ENCODE peak calls at places on chromosomes 5 and 9, in four cellular contexts. Q is germinal center, O is Ammon's horn, M is DND-41. J is an unnamed sample.

GRCh38 chr9:80957806-80958205 is 731.5 kb downstream of the TLE1 start:
- DNase-seq in Q (no peak), M (no peak), O (no peak), J (no peak)

GRCh38 chr5:41368158-41368557 is 142.2 kb downstream of the PLCXD3 start:
- DNase-seq in M (no peak), Q (no peak), O (no peak), J (no peak)

GRCh38 chr5:103066346-103066745 is 53.6 kb downstream of the GIN1 start:
- DNase-seq in M (no peak), Q (no peak), O (no peak), J (no peak)

GRCh38 chr5:126939887-126940286 is 90.5 kb downstream of the MARCHF3 start:
- DNase-seq in O (no peak), Q (no peak), M (no peak), J (no peak)

GRCh38 chr5:171676286-171676944 is 109.2 kb upstream of the SMIM23 start:
- DNase-seq in O (peak; percentile 71), M (no peak), Q (no peak), J (no peak)

GRCh38 chr5:177429248-177430045 is 3.0 kb downstream of the GRK6 start:
- DNase-seq in O (peak; percentile 70), Q (peak; percentile 69), M (peak; percentile 96), J (no peak)

GRCh38 chr5:40570408-40571129 is 109.1 kb upstream of the PTGER4 start:
- DNase-seq in Q (no peak), M (no peak), O (no peak), J (no peak)

GRCh38 chr9:37913480-37914153 is 9.7 kb upstream of the SLC25A51 start:
- DNase-seq in O (peak; percentile 93), Q (peak; percentile 80), M (peak; percentile 78), J (peak; percentile 87)

GRCh38 chr9:109098221-109098959 is 21.4 kb downstream of the TMEM245 start:
- DNase-seq in Q (no peak), O (peak; percentile 61), M (no peak), J (no peak)

GRCh38 chr9:115327441-115328122 is 209.6 kb upstream of the TNC start:
- DNase-seq in O (no peak), M (no peak), Q (no peak), J (no peak)

GRCh38 chr9:109477269-109478203 is 20.6 kb downstream of the PTPN3 start:
- DNase-seq in Q (no peak), O (no peak), M (no peak), J (no peak)

GRCh38 chr5:5132896-5133295 is 7.2 kb upstream of the ADAMTS16 start:
- DNase-seq in M (no peak), Q (no peak), O (no peak), J (no peak)

GRCh38 chr5:151692312-151692711 is 5.6 kb upstream of the SPARC start:
- DNase-seq in M (no peak), Q (no peak), O (no peak), J (no peak)

GRCh38 chr5:149320791-149321330 is 24.4 kb upstream of the GRPEL2 start:
- DNase-seq in O (peak; percentile 65), M (no peak), Q (no peak), J (no peak)

GRCh38 chr5:141585594-141585993 is 33.2 kb downstream of the DIAPH1 start:
- DNase-seq in Q (no peak), M (no peak), O (no peak), J (no peak)

GRCh38 chr9:76905661-76905983 is 292 bp downstream of the PRUNE2 start:
- DNase-seq in O (no peak), Q (no peak), M (no peak), J (no peak)

GRCh38 chr5:15901151-15901550 is 278.4 kb downstream of the MARCHF11 start:
- DNase-seq in O (no peak), M (no peak), Q (no peak), J (no peak)

GRCh38 chr9:12817702-12818101 is 42.9 kb downstream of the LURAP1L start:
- DNase-seq in O (no peak), Q (no peak), M (no peak), J (no peak)

GRCh38 chr5:65047225-65047624 is 278.5 kb downstream of the CWC27 start:
- DNase-seq in M (no peak), Q (no peak), O (no peak), J (no peak)

GRCh38 chr5:170885779-170886178 is 24.0 kb downstream of the RANBP17 start:
- DNase-seq in O (no peak), Q (no peak), M (no peak), J (no peak)

GRCh38 chr5:163106098-163106497 is 331.3 kb upstream of the CCNG1 start:
- DNase-seq in Q (no peak), M (no peak), O (no peak), J (no peak)

GRCh38 chr9:123356851-123357747 is 1.1 kb downstream of the CRB2 start:
- DNase-seq in Q (no peak), O (no peak), M (no peak), J (no peak)

GRCh38 chr5:122120957-122121356 is 8.4 kb upstream of the ZNF474 start:
- DNase-seq in M (no peak), Q (no peak), O (no peak), J (no peak)

GRCh38 chr5:18465833-18466681 is 831.8 kb downstream of the TAF11L14 start:
- DNase-seq in M (peak; percentile 45), O (peak; percentile 80), Q (peak; percentile 5), J (peak; percentile 66)

GRCh38 chr9:109992293-109992692 is 212.3 kb downstream of the PALM2AKAP2 start:
- DNase-seq in O (no peak), M (no peak), Q (no peak), J (no peak)

GRCh38 chr5:142491260-142491659 is 166.4 kb upstream of the SPRY4 start:
- DNase-seq in O (peak; percentile 81), M (no peak), Q (no peak), J (no peak)

GRCh38 chr9:76664120-76664519 is 100.1 kb upstream of the PCA3 start:
- DNase-seq in M (no peak), Q (no peak), O (no peak), J (no peak)

GRCh38 chr9:96450613-96451544 is 910 bp downstream of the HABP4 start:
- DNase-seq in M (no peak), Q (peak; percentile 30), O (peak; percentile 29), J (no peak)

GRCh38 chr9:125992557-125992956 is 245.4 kb downstream of the PBX3 start:
- DNase-seq in O (no peak), Q (no peak), M (no peak), J (no peak)

GRCh38 chr5:78326930-78327329 is 32.4 kb upstream of the AP3B1 start:
- DNase-seq in M (no peak), Q (no peak), O (no peak), J (no peak)

GRCh38 chr5:14036514-14036913 is 92.0 kb upstream of the DNAH5 start:
- DNase-seq in O (no peak), M (no peak), Q (no peak), J (no peak)

GRCh38 chr9:85332487-85332886 is 409.3 kb downstream of the AGTPBP1 start:
- DNase-seq in M (no peak), Q (no peak), O (peak; percentile 5), J (peak; percentile 41)

GRCh38 chr9:86547596-86547995 is 193.4 kb upstream of the TUT7 start:
- DNase-seq in M (no peak), O (no peak), Q (no peak), J (no peak)

GRCh38 chr9:16131269-16131668 is 578.4 kb downstream of the CCDC171 start:
- DNase-seq in Q (no peak), O (no peak), M (no peak), J (no peak)

GRCh38 chr9:7042124-7042523 is 284.4 kb downstream of the KDM4C start:
- DNase-seq in M (no peak), Q (no peak), O (no peak), J (no peak)

GRCh38 chr9:91848146-91848545 is 101.9 kb downstream of the ROR2 start:
- DNase-seq in M (no peak), O (no peak), Q (no peak), J (no peak)

GRCh38 chr9:134355561-134356278 is 29.5 kb downstream of the RXRA start:
- DNase-seq in O (no peak), Q (no peak), M (no peak), J (no peak)

GRCh38 chr5:77181173-77181572 is 29.3 kb upstream of the PDE8B start:
- DNase-seq in M (no peak), Q (no peak), O (no peak), J (no peak)

GRCh38 chr5:172336264-172336663 is 52.7 kb upstream of the UBTD2 start:
- DNase-seq in M (no peak), O (no peak), Q (no peak), J (no peak)

GRCh38 chr5:31934156-31934555 is 240.0 kb downstream of the GOLPH3 start:
- DNase-seq in O (no peak), M (no peak), Q (no peak), J (no peak)